ENCODE peak calls at places on chromosomes 7 and 10, in ten cellular contexts. Z is fibroblast of lung, E is neural progenitor cell, M is hepatocyte, P is mammary epithelial cell, U is K562, F is astrocyte, T is endothelial cell of umbilical vein, I is GM12878, S is HCT116. J is an unnamed sample.

GRCh38 chr10:117320050-117320665 is 55.1 kb downstream of the PDZD8 start:
- DNase-seq in Z (peak), E (peak), U (peak), P (no peak), F (no peak), S (no peak), T (peak), I (no peak), M (peak), J (peak)

GRCh38 chr7:69211739-69212138 is 386.5 kb upstream of the AUTS2 start:
- DNase-seq in F (no peak), E (peak), T (no peak), P (no peak), I (no peak), U (peak), S (no peak), Z (no peak), M (no peak), J (no peak)

GRCh38 chr7:36119005-36119711 is 33.9 kb upstream of the EEPD1 start:
- DNase-seq in E (no peak), S (no peak), U (no peak), P (peak), I (no peak), T (peak), Z (peak), M (peak), F (peak), J (peak)

GRCh38 chr10:50362547-50363125 is 111.3 kb upstream of the ASAH2 start:
- DNase-seq in M (no peak), I (peak), U (no peak), S (no peak), Z (no peak), E (no peak), P (peak), F (no peak), T (no peak), J (no peak)

GRCh38 chr10:69861251-69862240 is 59.8 kb downstream of the COL13A1 start:
- DNase-seq in E (no peak), Z (peak), F (peak), S (peak), U (peak), I (no peak), T (peak), M (peak), P (peak), J (peak)

GRCh38 chr7:33916357-33917081 is 11.2 kb downstream of the BMPER start:
- DNase-seq in P (peak), U (no peak), E (no peak), M (peak), F (peak), Z (no peak), I (no peak), T (no peak), S (no peak), J (no peak)

GRCh38 chr10:103504181-103504783 is 10.8 kb downstream of the NEURL1 start:
- DNase-seq in E (no peak), I (peak), P (peak), F (peak), M (peak), S (peak), T (peak), Z (peak), U (peak), J (no peak)

GRCh38 chr10:62037890-62038608 is 136.6 kb downstream of the ARID5B start:
- DNase-seq in M (peak), S (no peak), T (no peak), I (no peak), E (no peak), F (no peak), U (no peak), P (no peak), Z (no peak), J (peak)

GRCh38 chr10:97644961-97645360 is 4.5 kb downstream of the PI4K2A start:
- DNase-seq in E (no peak), P (no peak), M (no peak), T (no peak), F (no peak), Z (no peak), S (no peak), I (no peak), U (no peak), J (peak)

GRCh38 chr7:72710983-72711382 is 117.0 kb downstream of the TYW1B start:
- DNase-seq in M (peak), S (no peak), F (no peak), P (no peak), Z (no peak), E (no peak), T (no peak), U (peak), I (no peak), J (no peak)

GRCh38 chr7:150390206-150390605 is 11.1 kb downstream of the ZNF775 start:
- DNase-seq in F (no peak), P (no peak), E (no peak), U (no peak), S (no peak), Z (peak), T (no peak), I (no peak), M (no peak), J (no peak)

GRCh38 chr10:26214004-26214403 is 2.6 kb upstream of the GAD2 start:
- DNase-seq in Z (no peak), F (no peak), U (no peak), P (no peak), E (peak), T (no peak), S (no peak), I (no peak), M (no peak), J (no peak)

GRCh38 chr10:114500643-114501042 is 96.3 kb upstream of the AFAP1L2 start:
- DNase-seq in Z (no peak), F (no peak), E (no peak), I (no peak), P (no peak), U (no peak), M (no peak), S (no peak), T (no peak), J (no peak)

GRCh38 chr10:121647401-121647800 is 49.2 kb upstream of the FGFR2 start:
- DNase-seq in E (no peak), F (no peak), Z (no peak), I (no peak), S (no peak), U (no peak), M (no peak), P (no peak), T (no peak), J (no peak)

GRCh38 chr7:33421384-33421783 is 292.0 kb downstream of the BBS9 start:
- DNase-seq in S (no peak), Z (peak), F (no peak), U (no peak), M (no peak), I (no peak), E (no peak), T (peak), P (no peak), J (no peak)

GRCh38 chr7:37930226-37930948 is 9.9 kb downstream of the EPDR1 start:
- DNase-seq in M (no peak), S (no peak), P (no peak), Z (no peak), I (no peak), T (no peak), F (peak), E (no peak), U (no peak), J (no peak)

GRCh38 chr7:2143981-2144595 is 88.7 kb downstream of the MAD1L1 start:
- DNase-seq in I (no peak), S (no peak), Z (no peak), E (no peak), U (no peak), P (no peak), T (no peak), M (no peak), F (no peak), J (no peak)

GRCh38 chr7:3911685-3912084 is 610.6 kb downstream of the SDK1 start:
- DNase-seq in T (no peak), S (no peak), P (peak), M (peak), E (no peak), U (no peak), F (peak), I (no peak), Z (peak), J (no peak)

GRCh38 chr7:154915600-154915999 is 87.3 kb downstream of the PAXIP1 start:
- DNase-seq in I (no peak), M (no peak), F (no peak), Z (no peak), P (no peak), S (no peak), U (no peak), T (no peak), E (no peak), J (no peak)

GRCh38 chr7:142153400-142153799 is 41.9 kb downstream of the MGAM2 start:
- DNase-seq in T (no peak), I (no peak), Z (no peak), E (peak), F (no peak), P (peak), S (no peak), U (peak), M (peak), J (no peak)

GRCh38 chr10:89062861-89063260 is 72.3 kb downstream of the FAS start:
- DNase-seq in S (no peak), T (peak), U (peak), E (no peak), Z (peak), P (no peak), M (no peak), F (peak), I (no peak), J (peak)

GRCh38 chr7:27115161-27116018 is 12.9 kb upstream of the HOXA2 start:
- DNase-seq in P (peak), S (peak), F (peak), U (no peak), M (peak), E (peak), I (no peak), Z (peak), T (peak), J (no peak)

GRCh38 chr7:117478796-117479479 is 887 bp upstream of the CFTR start:
- DNase-seq in T (no peak), I (no peak), M (peak), E (peak), F (no peak), Z (no peak), U (no peak), P (no peak), S (no peak), J (no peak)

GRCh38 chr10:71860243-71861029 is 9.4 kb upstream of the PSAP start:
- DNase-seq in U (peak), E (peak), F (peak), Z (peak), P (peak), M (peak), T (peak), I (no peak), S (peak), J (peak)

GRCh38 chr7:74063223-74063641 is 20.4 kb upstream of the LIMK1 start:
- DNase-seq in S (no peak), E (no peak), I (no peak), P (no peak), F (no peak), Z (no peak), T (no peak), U (no peak), M (no peak), J (no peak)

GRCh38 chr10:46070749-46071148 is 24.7 kb upstream of the MSMB start:
- DNase-seq in P (no peak), U (no peak), Z (no peak), M (no peak), T (no peak), F (no peak), I (no peak), S (no peak), E (no peak), J (no peak)

GRCh38 chr10:92405006-92405924 is 114.3 kb downstream of the MARCHF5 start:
- DNase-seq in T (no peak), I (no peak), Z (no peak), P (no peak), S (no peak), E (peak), U (no peak), M (no peak), F (no peak), J (no peak)

GRCh38 chr10:65365878-65366277 is 1560.0 kb upstream of the LRRTM3 start:
- DNase-seq in Z (no peak), F (no peak), E (no peak), M (no peak), U (no peak), P (peak), I (no peak), S (no peak), T (no peak), J (no peak)
- H3K27ac ChIP-seq in Z (no peak), F (no peak), E (no peak), M (no peak), U (no peak), P (no peak), I (no peak), S (no peak), T (no peak), J (no peak)

GRCh38 chr7:22082886-22083710 is 137.4 kb upstream of the CDCA7L start:
- DNase-seq in E (peak), Z (peak), I (peak), P (peak), F (peak), U (peak), M (peak), T (peak), S (peak), J (peak)
- TF ChIP-seq EZH2 in E (peak), Z (no peak), I (no peak), P (no peak), F (no peak), U (no peak), M (no peak), T (no peak), S (no peak), J (no peak)

GRCh38 chr7:106693659-106694353 is 32.8 kb upstream of the CCDC71L start:
- DNase-seq in P (peak), U (no peak), T (no peak), M (no peak), F (peak), S (no peak), Z (no peak), E (no peak), I (no peak), J (no peak)
- H3K27ac ChIP-seq in P (no peak), U (no peak), T (no peak), M (no peak), F (no peak), S (no peak), Z (no peak), E (no peak), I (no peak), J (no peak)

DNA sequence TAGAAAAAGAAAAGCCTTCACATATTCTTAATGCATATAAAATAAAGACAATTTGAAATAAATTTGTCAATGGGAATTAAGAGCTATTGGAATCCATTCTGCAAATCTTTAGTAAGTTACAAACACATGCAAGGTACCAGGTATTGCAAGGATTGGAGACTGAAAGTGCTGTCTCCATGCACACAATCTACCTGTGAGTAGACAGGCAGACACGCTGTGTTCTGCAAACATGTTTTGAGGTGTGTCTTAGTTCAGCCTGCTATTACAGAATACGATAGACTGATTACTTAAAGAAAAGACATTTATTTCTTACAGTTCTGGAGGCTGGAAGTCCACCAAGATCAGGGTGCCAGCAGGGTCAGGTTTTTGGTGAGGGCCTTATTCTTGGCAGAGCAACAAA is 10.0 kb downstream of the NMT2 start:
- DNase-seq in E (no peak), T (no peak), S (no peak), I (no peak), F (no peak), M (no peak), U (no peak), Z (no peak), P (no peak), J (no peak)
- TF ChIP-seq EZH2 in E (no peak), T (no peak), S (no peak), I (no peak), F (no peak), M (no peak), U (no peak), Z (no peak), P (no peak), J (no peak)

GRCh38 chr7:109476409-109476808 is 906.7 kb downstream of the DNAJB9 start:
- DNase-seq in T (no peak), Z (no peak), F (no peak), U (no peak), S (no peak), I (no peak), E (no peak), P (no peak), M (no peak), J (peak)

DNA sequence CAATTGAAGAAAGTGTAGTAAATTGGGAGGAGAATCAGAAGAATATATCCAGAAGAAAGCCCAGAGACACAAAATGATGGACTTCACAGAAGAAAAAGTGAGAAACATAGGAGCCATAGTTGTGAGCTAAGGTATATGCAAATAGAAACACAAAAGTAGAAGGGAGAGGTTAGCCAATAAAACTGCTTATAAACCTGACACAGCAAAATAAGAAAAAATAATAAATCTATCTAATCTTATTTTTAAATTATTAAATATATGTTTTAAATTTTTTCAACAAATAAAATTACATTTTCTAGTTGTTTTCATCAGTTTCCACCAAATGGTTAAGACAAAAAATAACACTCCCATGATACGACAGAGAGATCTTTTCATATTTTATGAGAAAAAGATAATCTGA is 903.5 kb downstream of the DNAJB9 start:
- DNase-seq in P (no peak), I (no peak), M (no peak), F (no peak), U (no peak), T (no peak), Z (no peak), E (no peak), S (no peak), J (no peak)
- H3K27ac ChIP-seq in P (no peak), I (no peak), M (no peak), F (no peak), U (no peak), T (no peak), Z (no peak), E (no peak), S (no peak), J (no peak)

GRCh38 chr7:15687645-15688025 is 1.2 kb upstream of the MEOX2 start:
- DNase-seq in F (no peak), I (no peak), E (peak), S (no peak), Z (no peak), M (no peak), T (peak), U (no peak), P (no peak), J (peak)

GRCh38 chr7:15685358-15686181 is 913 bp downstream of the MEOX2 start:
- DNase-seq in P (peak), M (peak), Z (peak), F (peak), T (peak), U (no peak), E (peak), S (no peak), I (no peak), J (peak)

GRCh38 chr7:15684834-15685233 is 1.6 kb downstream of the MEOX2 start:
- DNase-seq in T (peak), S (no peak), I (no peak), F (no peak), P (no peak), Z (peak), M (no peak), U (no peak), E (peak), J (peak)

GRCh38 chr7:15686209-15686956 is at the start of gene MEOX2:
- DNase-seq in P (no peak), F (peak), Z (peak), T (peak), M (peak), E (peak), U (no peak), S (no peak), I (no peak), J (peak)

GRCh38 chr7:15686957-15687644 is 618 bp upstream of the MEOX2 start:
- DNase-seq in I (no peak), F (no peak), E (peak), Z (peak), T (peak), M (peak), U (no peak), P (no peak), S (no peak), J (no peak)
- TF ChIP-seq EZH2 in I (no peak), F (no peak), E (peak), Z (peak), T (no peak), M (peak), U (no peak), P (no peak), S (no peak), J (no peak)

GRCh38 chr10:74541375-74541774 is 285.0 kb upstream of the KAT6B start:
- DNase-seq in Z (no peak), T (no peak), E (no peak), M (no peak), I (no peak), P (no peak), F (no peak), U (no peak), S (no peak), J (no peak)

GRCh38 chr10:74543276-74543675 is 283.1 kb upstream of the KAT6B start:
- DNase-seq in E (no peak), U (no peak), M (no peak), T (no peak), F (no peak), I (no peak), S (no peak), P (no peak), Z (peak), J (no peak)

GRCh38 chr10:74548676-74549075 is 277.7 kb upstream of the KAT6B start:
- DNase-seq in T (peak), P (no peak), F (no peak), Z (no peak), S (no peak), I (no peak), U (no peak), M (no peak), E (no peak), J (no peak)

GRCh38 chr10:74542077-74542476 is 284.3 kb upstream of the KAT6B start:
- DNase-seq in U (no peak), S (no peak), T (peak), Z (peak), P (peak), F (peak), I (no peak), M (peak), E (no peak), J (no peak)

DNA sequence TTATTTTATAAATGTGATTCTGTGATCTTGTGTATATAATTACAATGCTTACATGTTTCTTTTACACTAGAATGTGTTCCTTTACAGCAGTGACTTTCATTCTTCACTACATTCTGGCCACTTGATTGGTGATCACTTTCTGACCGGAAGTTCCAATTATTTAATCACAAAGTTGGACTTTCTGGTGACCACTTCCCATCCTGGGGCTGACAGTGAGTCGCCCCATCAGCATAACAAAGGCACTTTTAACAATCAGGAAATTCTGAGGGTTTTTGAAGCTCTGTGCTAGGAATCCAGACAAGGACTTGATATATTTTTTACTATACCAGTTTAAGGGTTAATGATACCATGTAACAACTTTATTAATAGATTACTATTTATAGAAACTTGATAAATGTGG is 282.3 kb upstream of the KAT6B start:
- DNase-seq in Z (peak), F (peak), S (no peak), U (no peak), I (no peak), P (peak), M (no peak), T (peak), E (no peak), J (no peak)
- H3K27ac ChIP-seq in Z (no peak), F (no peak), S (no peak), U (no peak), I (no peak), P (no peak), M (no peak), T (no peak), E (no peak), J (no peak)

GRCh38 chr10:123139521-123140163 is 3.9 kb downstream of the HMX3 start:
- DNase-seq in E (peak), F (no peak), S (peak), M (peak), Z (no peak), T (no peak), U (peak), I (no peak), P (peak), J (peak)
- TF ChIP-seq EZH2 in E (peak), F (peak), S (no peak), M (peak), Z (peak), T (peak), U (no peak), I (no peak), P (peak), J (peak)